ENCODE peak calls at places on chromosomes 13 and 19, in eight cellular contexts. Q is testis, I is fibroblast of pulmonary artery, R is thyroid gland, K is tibial artery, X is nephron progenitor cell, Y is AG04450, V is cardiac fibroblast. S is an unnamed sample.

GRCh38 chr19:35446194-35446593 is 1.9 kb upstream of the FFAR2 start:
- DNase-seq in I (peak; percentile 46), R (no peak), V (no peak), Y (no peak), Q (no peak), K (no peak), X (no peak), S (no peak)

GRCh38 chr13:44436589-44437337 is 63.1 kb downstream of the SERP2 start:
- DNase-seq in Y (peak; percentile 85), Q (peak; percentile 98), K (peak; percentile 93), I (peak; percentile 96), R (peak; percentile 96), X (peak; percentile 95), V (peak; percentile 91), S (peak; percentile 97)

GRCh38 chr13:98677398-98677797 is 75.1 kb downstream of the SLC15A1 start:
- DNase-seq in Y (peak; percentile 15), Q (no peak), K (no peak), I (peak; percentile 7), V (peak; percentile 71), R (no peak), X (no peak), S (no peak)

GRCh38 chr19:4587527-4587926 is 28.0 kb upstream of the SEMA6B start:
- DNase-seq in X (no peak), Q (no peak), R (no peak), I (no peak), Y (no peak), V (no peak), K (no peak), S (no peak)

GRCh38 chr13:110338441-110339101 is 31.5 kb downstream of the COL4A2 start:
- DNase-seq in K (peak; percentile 78), X (no peak), R (peak; percentile 53), Y (no peak), I (peak; percentile 92), V (peak; percentile 84), Q (peak; percentile 79), S (no peak)

GRCh38 chr19:10102787-10103236 is 334 bp upstream of the ANGPTL6 start:
- DNase-seq in Q (no peak), R (no peak), K (no peak), I (no peak), V (no peak), Y (no peak), X (no peak), S (peak; percentile 43)

GRCh38 chr19:39843919-39844793 is 2.0 kb downstream of the FBL start:
- DNase-seq in Y (peak; percentile 15), R (no peak), Q (no peak), I (peak; percentile 73), X (no peak), V (peak; percentile 71), K (no peak), S (peak; percentile 39)

GRCh38 chr13:48493851-48494250 is 39.0 kb downstream of the RCBTB2 start:
- DNase-seq in Q (no peak), V (peak; percentile 49), X (no peak), Y (no peak), I (peak; percentile 65), K (no peak), R (no peak), S (no peak)

GRCh38 chr13:52707375-52707774 is 32.2 kb downstream of the CNMD start:
- DNase-seq in R (no peak), I (no peak), X (no peak), V (no peak), K (no peak), Y (no peak), Q (no peak), S (no peak)

GRCh38 chr13:39596176-39596575 is 6.8 kb downstream of the LHFPL6 start:
- DNase-seq in K (no peak), Q (no peak), X (no peak), V (no peak), I (no peak), R (no peak), Y (no peak), S (no peak)

GRCh38 chr13:85363504-85363903 is 435.7 kb downstream of the SLITRK6 start:
- DNase-seq in Y (no peak), K (no peak), I (no peak), R (no peak), Q (peak; percentile 60), X (no peak), V (no peak), S (no peak)

GRCh38 chr19:778910-779653 is 18.2 kb upstream of the PTBP1 start:
- DNase-seq in K (peak; percentile 81), X (no peak), I (peak; percentile 95), Q (no peak), Y (peak; percentile 85), R (peak; percentile 75), V (peak; percentile 96), S (no peak)

GRCh38 chr19:42177686-42178019 is 39.8 kb downstream of the DEDD2 start:
- DNase-seq in Y (no peak), Q (no peak), I (no peak), K (no peak), V (no peak), R (no peak), X (no peak), S (no peak)

DNA sequence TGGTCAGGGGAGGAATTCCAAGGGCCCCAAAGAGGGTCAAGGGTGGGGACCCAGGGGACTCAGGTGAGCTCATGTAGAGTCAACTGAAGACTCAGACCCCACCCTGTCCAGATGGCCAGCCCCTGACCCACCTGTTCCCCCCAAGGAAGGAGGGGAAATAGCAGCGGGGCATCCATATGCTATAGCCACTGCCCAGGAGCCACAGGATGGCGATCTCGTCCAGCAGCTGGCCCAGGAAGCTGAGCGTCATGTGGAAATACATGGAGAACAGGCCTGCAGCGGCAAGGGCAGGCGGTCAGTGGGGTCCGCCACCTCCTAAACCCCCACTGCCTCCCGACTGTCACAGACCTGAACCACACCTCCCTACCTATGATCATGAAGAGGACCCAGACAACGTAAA is 21.4 kb downstream of the ACER1 start:
- DNase-seq in Y (no peak), X (no peak), Q (no peak), I (no peak), V (no peak), K (no peak), R (no peak), S (no peak)
- TF ChIP-seq CTCF in Y (peak; percentile 6), X (no peak), Q (no peak), I (no peak), V (no peak), K (no peak), R (no peak), S (no peak)

GRCh38 chr13:51220706-51221105 is 1.5 kb upstream of the FAM124A start:
- DNase-seq in V (no peak), Q (no peak), I (no peak), X (no peak), R (no peak), K (no peak), Y (no peak), S (no peak)

GRCh38 chr13:51223284-51224270 is 1.4 kb downstream of the FAM124A start:
- DNase-seq in V (no peak), Q (no peak), Y (no peak), X (no peak), I (no peak), R (no peak), K (no peak), S (peak; percentile 19)

GRCh38 chr13:51222510-51223283 is 499 bp downstream of the FAM124A start:
- DNase-seq in Y (no peak), R (peak; percentile 20), I (no peak), X (no peak), Q (no peak), K (no peak), V (no peak), S (peak; percentile 49)

GRCh38 chr13:51221108-51221507 is 1.1 kb upstream of the FAM124A start:
- DNase-seq in I (no peak), V (no peak), Y (no peak), Q (no peak), X (no peak), R (no peak), K (no peak), S (no peak)

DNA sequence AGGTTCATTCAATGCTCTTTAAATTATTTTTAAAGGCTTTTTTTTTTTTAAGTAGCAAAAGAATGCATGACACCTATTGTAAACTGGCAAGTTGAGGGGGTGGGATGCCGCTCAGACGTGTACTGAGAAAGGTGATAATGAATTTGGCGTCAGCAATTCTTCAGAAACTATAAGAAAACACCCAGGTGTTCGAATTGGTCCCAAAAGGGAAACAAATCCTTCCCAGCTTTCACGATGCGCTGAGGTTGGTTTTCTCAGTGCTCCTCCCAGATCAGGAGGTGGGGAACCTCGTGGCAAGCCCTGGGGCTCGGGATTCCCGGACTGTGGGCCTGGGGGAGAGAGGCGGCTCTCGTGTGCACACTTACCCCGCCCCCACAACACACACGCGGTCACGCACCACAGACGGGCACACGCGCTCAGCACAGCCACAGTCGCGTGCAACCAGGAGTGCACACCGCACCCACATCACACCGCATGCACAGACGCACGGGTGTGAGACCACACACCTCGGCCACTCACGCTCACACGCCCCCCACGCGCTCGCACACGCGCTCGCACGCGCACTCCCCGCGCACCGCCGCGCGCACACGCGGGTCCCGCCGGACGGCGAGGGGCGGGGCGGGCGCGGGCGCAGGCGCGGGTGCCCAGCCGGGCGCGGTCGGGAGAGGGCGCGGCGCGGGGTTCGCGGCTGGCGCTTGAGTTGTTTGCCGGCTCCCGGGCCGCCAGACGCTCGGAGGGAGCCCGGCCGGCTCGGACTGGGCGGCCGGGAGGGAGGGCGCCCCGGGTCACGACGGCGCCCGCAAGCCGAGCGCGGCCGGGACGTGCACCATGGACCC is at the start of gene FAM124A:
- DNase-seq in I (no peak), V (no peak), K (no peak), X (peak; percentile 80), Q (no peak), Y (no peak), R (peak; percentile 62), S (peak; percentile 77)
- TF ChIP-seq CTCF in I (no peak), V (no peak), K (peak; percentile 63), X (no peak), Q (peak; percentile 62), Y (peak; percentile 12), R (no peak), S (peak; percentile 1)

GRCh38 chr19:50663280-50663790 is 14.1 kb downstream of the C19orf81 start:
- DNase-seq in X (no peak), Y (no peak), I (no peak), R (no peak), K (no peak), Q (no peak), V (no peak), S (peak; percentile 48)
- TF ChIP-seq CTCF in X (no peak), Y (peak; percentile 6), I (peak; percentile 27), R (no peak), K (no peak), Q (no peak), V (peak; percentile 16), S (peak; percentile 59)

GRCh38 chr19:3468211-3468610 is 12.1 kb downstream of the SMIM24 start:
- DNase-seq in R (no peak), Q (no peak), I (no peak), Y (no peak), V (no peak), K (no peak), X (no peak), S (no peak)

GRCh38 chr19:3471954-3472655 is 8.2 kb downstream of the SMIM24 start:
- DNase-seq in I (no peak), V (no peak), X (peak; percentile 66), R (no peak), K (no peak), Q (no peak), Y (no peak), S (peak; percentile 50)

GRCh38 chr19:3470500-3471128 is 9.7 kb downstream of the SMIM24 start:
- DNase-seq in X (no peak), I (no peak), V (no peak), Q (no peak), R (no peak), Y (no peak), K (no peak), S (no peak)

GRCh38 chr19:3467437-3468198 is 12.7 kb downstream of the SMIM24 start:
- DNase-seq in V (no peak), R (no peak), X (no peak), Q (no peak), Y (no peak), I (no peak), K (no peak), S (no peak)

GRCh38 chr19:3469638-3470499 is 10.5 kb downstream of the SMIM24 start:
- DNase-seq in R (no peak), X (no peak), K (no peak), I (no peak), Y (no peak), V (no peak), Q (no peak), S (no peak)
- TF ChIP-seq CTCF in R (no peak), X (no peak), K (no peak), I (peak; percentile 2), Y (no peak), V (no peak), Q (no peak), S (peak; percentile 29)